ENCODE peak calls at places on chromosomes 4 and X, in ten cellular contexts. W, M, K, B, L, G, F, H, J and D are unnamed samples.
A peak's percentile ranks its signal among the peaks of the same experiment; 100 is the strongest.

GRCh38 chr4:2785613-2786012 is 7.3 kb upstream of the SH3BP2 start:
- DNase-seq in F (peak; percentile 10), W (peak; percentile 65), K (no peak), H (no peak), B (no peak), J (no peak), G (no peak), M (no peak), L (no peak), D (no peak)

GRCh38 chrX:45771114-45771513 is 570.4 kb upstream of the DIPK2B start:
- DNase-seq in J (no peak), W (peak; percentile 62), M (no peak), H (peak; percentile 79), L (peak; percentile 77), B (peak; percentile 5), G (peak; percentile 89), K (peak; percentile 93), F (no peak), D (peak; percentile 90)

GRCh38 chrX:151896734-151897474 is 15.8 kb upstream of the MAGEA4 start:
- DNase-seq in L (no peak), F (no peak), B (no peak), K (no peak), H (peak; percentile 60), W (no peak), J (no peak), M (no peak), G (no peak), D (peak; percentile 24)

GRCh38 chrX:103212749-103213457 is 2.0 kb upstream of the BEX4 start:
- DNase-seq in F (peak; percentile 14), B (no peak), L (no peak), H (no peak), G (no peak), M (no peak), J (no peak), W (no peak), K (no peak), D (no peak)

GRCh38 chrX:118497180-118497814 is 1.7 kb downstream of the DOCK11 start:
- DNase-seq in G (no peak), J (no peak), H (no peak), L (no peak), M (no peak), B (no peak), F (no peak), K (no peak), W (no peak), D (no peak)

GRCh38 chr4:153110739-153111138 is 93.5 kb upstream of the TRIM2 start:
- DNase-seq in K (no peak), J (no peak), L (no peak), W (no peak), B (no peak), M (no peak), G (no peak), F (no peak), H (no peak), D (no peak)

GRCh38 chrX:1576201-1577101 is 15.0 kb upstream of the AKAP17A start:
- DNase-seq in G (no peak), K (no peak), M (no peak), J (no peak), F (no peak), W (no peak), B (no peak), L (no peak), H (no peak), D (no peak)

GRCh38 chr4:73520821-73521220 is 39.3 kb downstream of the AFM start:
- DNase-seq in H (peak; percentile 93), M (no peak), W (no peak), L (no peak), B (no peak), G (no peak), F (no peak), J (no peak), K (no peak), D (peak; percentile 72)

GRCh38 chrX:118383120-118383519 is 37.2 kb downstream of the WDR44 start:
- DNase-seq in M (no peak), B (no peak), W (no peak), K (no peak), G (no peak), L (no peak), H (no peak), F (no peak), J (no peak), D (peak; percentile 17)

DNA sequence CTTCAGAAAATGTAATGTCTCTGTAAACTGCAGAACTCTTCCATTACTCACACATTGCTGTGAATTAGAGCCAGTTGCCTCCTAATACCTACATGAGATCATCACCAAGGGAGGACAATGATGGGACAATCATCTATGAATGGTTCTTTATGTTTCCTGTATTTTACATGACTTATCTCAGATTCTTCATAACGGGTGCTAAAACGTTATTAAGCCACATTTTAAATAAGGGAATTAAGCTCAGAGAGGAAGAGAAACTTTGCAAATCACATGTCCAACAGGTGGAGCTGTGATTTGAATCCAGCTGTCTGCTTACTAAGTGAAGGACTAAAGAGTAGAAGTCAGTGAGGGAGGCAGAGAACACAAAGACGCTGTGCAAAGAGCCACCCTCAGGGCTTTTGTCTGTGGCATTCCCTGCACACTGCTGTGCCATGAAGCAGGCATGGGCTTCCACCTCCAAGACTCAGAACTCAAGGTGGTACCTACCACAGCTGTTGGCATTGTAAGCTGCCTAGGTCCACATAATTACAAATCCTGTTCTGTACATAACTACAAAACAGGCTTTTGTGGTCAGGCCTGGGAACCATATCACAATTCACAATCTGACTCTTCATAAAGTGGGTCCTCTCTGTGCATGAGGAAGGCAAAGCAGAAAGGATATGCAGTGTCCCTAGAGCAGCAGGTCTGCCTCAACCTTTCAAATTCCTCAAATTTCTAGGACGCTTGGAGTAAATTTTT is 12.8 kb downstream of the TBC1D9 start:
- DNase-seq in J (no peak), G (no peak), K (no peak), H (no peak), W (peak; percentile 66), L (no peak), B (no peak), M (peak; percentile 40), F (no peak), D (peak; percentile 59)
- TF ChIP-seq CTCF in J (no peak), G (peak; percentile 55), K (peak; percentile 27), H (no peak), W (no peak), L (peak; percentile 35), B (peak; percentile 30), M (peak; percentile 58), F (no peak), D (peak; percentile 44)

DNA sequence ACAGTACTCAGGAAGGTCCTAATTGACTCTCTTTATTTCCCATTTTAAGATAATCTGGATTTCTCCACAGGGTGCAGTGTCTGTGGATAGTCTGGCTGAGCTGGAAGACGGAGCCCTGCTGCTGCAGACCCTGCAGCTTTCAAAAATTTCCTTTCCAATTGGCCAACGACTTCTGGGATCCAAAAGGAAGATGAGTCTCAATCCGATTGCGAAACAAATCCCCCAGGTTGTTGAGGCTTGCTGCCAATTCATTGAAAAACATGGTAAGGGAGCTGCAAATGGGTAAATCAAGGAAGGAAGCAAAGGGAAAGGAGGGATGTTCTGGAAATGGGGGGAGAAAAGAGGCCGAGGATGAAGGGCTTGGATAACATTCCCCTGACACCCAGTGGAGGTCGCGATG is 26.0 kb downstream of the ARHGAP36 start:
- DNase-seq in B (no peak), J (no peak), K (no peak), M (no peak), W (no peak), G (no peak), L (no peak), F (no peak), H (no peak), D (no peak)
- H3K4me3 ChIP-seq in B (no peak overlapping the region), J (no peak overlapping the region), K (no peak overlapping the region), M (no peak overlapping the region), W (no peak overlapping the region), G (no peak overlapping the region), L (no peak overlapping the region), F (no peak overlapping the region), H (no peak overlapping the region), D (no peak overlapping the region)

GRCh38 chr4:188976644-188977115 is 837.4 kb downstream of the TRIML1 start:
- DNase-seq in K (no peak), G (no peak), L (no peak), W (peak; percentile 19), J (no peak), F (no peak), H (no peak), M (no peak), B (no peak), D (peak; percentile 47)

GRCh38 chr4:188975271-188975670 is 836.0 kb downstream of the TRIML1 start:
- DNase-seq in W (peak; percentile 4), G (no peak), B (no peak), J (no peak), H (no peak), F (no peak), L (no peak), M (no peak), K (no peak), D (no peak)

DNA sequence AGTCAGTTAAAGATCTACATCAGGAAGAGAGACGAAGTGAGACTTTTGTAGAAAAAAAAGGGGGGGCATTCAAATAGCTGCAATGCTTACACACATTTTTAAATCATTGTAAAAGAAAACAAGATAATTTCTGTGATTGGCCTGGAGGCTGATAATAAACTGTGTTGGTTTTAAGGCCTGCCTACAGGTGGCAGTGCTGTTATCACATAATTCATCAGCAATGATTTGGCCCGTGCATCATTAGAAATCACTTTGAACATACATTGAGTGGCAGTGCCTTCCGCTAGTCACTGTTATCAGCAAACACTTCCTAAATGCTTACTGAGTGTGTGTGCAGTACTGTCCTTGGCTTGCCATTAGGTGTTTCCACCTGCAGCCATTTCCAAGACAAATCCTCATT is 831.9 kb downstream of the TRIML1 start:
- DNase-seq in K (no peak), M (no peak), L (peak; percentile 13), W (no peak), F (no peak), B (no peak), H (no peak), G (no peak), J (no peak), D (peak; percentile 71)
- TF ChIP-seq CTCF in K (no peak), M (peak; percentile 76), L (peak; percentile 50), W (peak; percentile 62), F (no peak), B (peak; percentile 29), H (no peak), G (peak; percentile 8), J (no peak), D (peak; percentile 66)

GRCh38 chr4:78776729-78777555 is 792 bp downstream of the BMP2K start:
- DNase-seq in W (peak; percentile 89), F (peak; percentile 67), G (no peak), B (peak; percentile 12), J (peak; percentile 46), M (no peak), K (no peak), H (peak; percentile 50), L (peak; percentile 28), D (peak; percentile 86)

GRCh38 chr4:78777556-78777900 is 1.4 kb downstream of the BMP2K start:
- DNase-seq in J (no peak), B (no peak), G (no peak), L (no peak), W (no peak), H (no peak), F (no peak), M (no peak), K (no peak), D (no peak)

GRCh38 chr4:78779280-78779679 is 3.1 kb downstream of the BMP2K start:
- DNase-seq in W (no peak), G (no peak), H (no peak), B (no peak), F (no peak), M (no peak), K (no peak), L (no peak), J (no peak), D (peak; percentile 51)

GRCh38 chr4:78780093-78780492 is 3.9 kb downstream of the BMP2K start:
- DNase-seq in M (no peak), L (no peak), G (no peak), B (no peak), K (no peak), J (no peak), H (no peak), W (no peak), F (no peak), D (no peak)

GRCh38 chr4:78778530-78778929 is 2.4 kb downstream of the BMP2K start:
- DNase-seq in M (no peak), L (no peak), J (no peak), K (no peak), G (no peak), H (no peak), F (no peak), W (no peak), B (no peak), D (no peak)
- H3K4me3 ChIP-seq in M (peak overlapping the region; percentile 85), L (no peak overlapping the region), J (peak overlapping the region; percentile 90), K (peak overlapping the region; percentile 17), G (no peak overlapping the region), H (no peak overlapping the region), F (no peak overlapping the region), W (peak overlapping the region; percentile 21), B (no peak overlapping the region), D (no peak overlapping the region)